ENCODE peak calls at places on chromosomes 6 and 20, in five cellular contexts. J is stomach, X is ovary, N is A549, H is sigmoid colon. C is an unnamed sample. For H3K4me1, the result is how much of the 10 kb centered on the place peaks cover.

GRCh38 chr6:20542927-20543602 is 8.8 kb downstream of the CDKAL1 start:
- DNase-seq in N (no peak), X (no peak), J (no peak), H (no peak), C (no peak)

GRCh38 chr6:36686668-36687513 is 8.4 kb downstream of the CDKN1A start:
- DNase-seq in H (no peak), N (no peak), X (no peak), J (no peak), C (no peak)

GRCh38 chr6:3247255-3248146 is 11.2 kb upstream of the PSMG4 start:
- DNase-seq in H (peak), N (peak), J (peak), X (peak), C (peak)

GRCh38 chr6:26234421-26235239 is 130.4 kb upstream of the BTN3A2 start:
- DNase-seq in X (no peak), J (peak), H (peak), N (peak), C (peak)

GRCh38 chr20:40562031-40562430 is 127.0 kb downstream of the MAFB start:
- DNase-seq in J (no peak), H (no peak), X (no peak), N (no peak), C (peak)

GRCh38 chr6:170360476-170360875 is 53.9 kb downstream of the FAM120B start:
- DNase-seq in J (no peak), N (no peak), H (no peak), X (no peak), C (no peak)

GRCh38 chr6:73566954-73567591 is 46.2 kb upstream of the EEF1A1 start:
- DNase-seq in X (no peak), H (peak), J (peak), N (peak), C (no peak)

GRCh38 chr6:132511159-132511835 is 1.6 kb downstream of the STX7 start:
- DNase-seq in H (no peak), J (no peak), X (no peak), N (no peak), C (no peak)

GRCh38 chr20:35006009-35006408 is 50.3 kb downstream of the MYH7B start:
- DNase-seq in H (peak), X (peak), J (no peak), N (no peak), C (no peak)

GRCh38 chr6:84426002-84426705 is 198.7 kb upstream of the CEP162 start:
- DNase-seq in H (no peak), N (no peak), J (no peak), X (no peak), C (no peak)

GRCh38 chr20:37415118-37416085 is 69.5 kb downstream of the SRC start:
- DNase-seq in H (no peak), X (no peak), J (no peak), N (no peak), C (no peak)

GRCh38 chr6:18022398-18023231 is 35.2 kb upstream of the KIF13A start:
- DNase-seq in N (peak), X (no peak), H (no peak), J (no peak), C (no peak)

GRCh38 chr6:40393641-40394040 is 193.5 kb downstream of the LRFN2 start:
- DNase-seq in N (no peak), J (no peak), H (no peak), X (no peak), C (no peak)

GRCh38 chr20:12531626-12532025 is 477.1 kb upstream of the SPTLC3 start:
- DNase-seq in X (no peak), J (no peak), H (no peak), N (no peak), C (no peak)

GRCh38 chr6:77038801-77039200 is 424.5 kb downstream of the HTR1B start:
- DNase-seq in N (no peak), X (no peak), H (no peak), J (no peak), C (no peak)

GRCh38 chr20:58127731-58128130 is 100.7 kb downstream of the ANKRD60 start:
- DNase-seq in H (no peak), N (no peak), J (no peak), X (no peak), C (no peak)

GRCh38 chr6:7246401-7247178 is 66.4 kb downstream of the SSR1 start:
- DNase-seq in H (no peak), J (no peak), N (no peak), X (peak), C (peak)

GRCh38 chr6:54891536-54891935 is 45.0 kb downstream of the FAM83B start:
- DNase-seq in X (no peak), H (no peak), J (no peak), N (no peak), C (no peak)

GRCh38 chr6:63663882-63664281 is 28.3 kb downstream of the PHF3 start:
- DNase-seq in X (no peak), H (no peak), J (no peak), N (no peak), C (no peak)

GRCh38 chr6:158536891-158537798 is 22.7 kb upstream of the TMEM181 start:
- DNase-seq in X (peak), N (no peak), J (no peak), H (no peak), C (peak)

GRCh38 chr6:65229768-65230167 is 477.3 kb downstream of the EYS start:
- DNase-seq in N (no peak), X (no peak), H (no peak), J (no peak), C (no peak)

GRCh38 chr6:16361121-16361520 is 122.7 kb downstream of the GMPR start:
- DNase-seq in H (no peak), J (no peak), N (no peak), X (no peak), C (no peak)

GRCh38 chr6:113858067-113858604 is 991 bp downstream of the MARCKS start:
- DNase-seq in X (peak), N (peak), J (peak), H (peak), C (peak)

GRCh38 chr20:32581839-32582658 is 3.1 kb downstream of the NOL4L start:
- DNase-seq in N (no peak), H (no peak), X (no peak), J (no peak), C (no peak)

GRCh38 chr20:32580970-32581838 is 3.9 kb downstream of the NOL4L start:
- DNase-seq in H (no peak), X (no peak), N (no peak), J (no peak), C (no peak)

GRCh38 chr20:32580194-32580593 is 4.9 kb downstream of the NOL4L start:
- DNase-seq in J (no peak), N (no peak), H (no peak), X (no peak), C (no peak)

GRCh38 chr20:32578840-32579239 is 6.3 kb downstream of the NOL4L start:
- DNase-seq in H (no peak), J (no peak), X (no peak), N (no peak), C (no peak)

GRCh38 chr20:32580608-32580969 is 4.5 kb downstream of the NOL4L start:
- DNase-seq in N (no peak), X (no peak), H (no peak), J (no peak), C (no peak)
- H3K4me1 ChIP-seq in N (under half), X (under half), H (under half), J (under half), C (under half)

DNA sequence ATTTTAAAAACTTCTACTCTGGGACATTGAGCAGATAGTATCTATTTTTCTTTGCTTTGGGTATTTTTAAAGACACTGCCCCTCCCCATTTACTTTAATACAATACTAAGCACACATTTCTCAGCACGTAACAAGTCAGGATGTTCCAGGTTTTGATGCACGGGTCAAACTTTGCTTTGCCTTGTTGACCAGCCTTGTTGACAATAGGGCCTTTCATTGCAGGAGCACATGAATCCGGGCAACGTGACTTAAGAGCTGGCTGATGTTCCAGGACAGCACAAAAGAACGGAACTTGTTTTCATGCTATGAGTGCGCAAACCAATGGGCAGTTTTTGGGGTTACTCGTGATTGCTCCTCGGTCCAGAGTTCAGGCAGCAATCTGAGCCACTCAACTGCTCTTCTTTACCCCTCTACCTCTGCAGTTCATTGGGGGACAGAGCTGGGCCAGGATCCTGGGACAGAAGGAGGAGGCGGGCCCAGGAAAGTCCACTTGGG is 78.6 kb upstream of the SLC22A16 start:
- DNase-seq in J (no peak), N (no peak), X (no peak), H (no peak), C (no peak)
- TF ChIP-seq EP300 in J (no peak), N (no peak), X (no peak), H (no peak), C (no peak)

GRCh38 chr20:20014659-20015058 is 2.5 kb upstream of the NAA20 start:
- DNase-seq in X (no peak), H (no peak), N (no peak), J (no peak), C (no peak)
- H3K4me1 ChIP-seq in X (under half), H (under half), N (under half), J (half or more), C (half or more)

GRCh38 chr6:34045698-34046097 is 100.2 kb downstream of the GRM4 start:
- DNase-seq in J (no peak), N (no peak), H (no peak), X (no peak), C (no peak)
- TF ChIP-seq EP300 in J (no peak), N (no peak), H (no peak), X (no peak), C (no peak)

DNA sequence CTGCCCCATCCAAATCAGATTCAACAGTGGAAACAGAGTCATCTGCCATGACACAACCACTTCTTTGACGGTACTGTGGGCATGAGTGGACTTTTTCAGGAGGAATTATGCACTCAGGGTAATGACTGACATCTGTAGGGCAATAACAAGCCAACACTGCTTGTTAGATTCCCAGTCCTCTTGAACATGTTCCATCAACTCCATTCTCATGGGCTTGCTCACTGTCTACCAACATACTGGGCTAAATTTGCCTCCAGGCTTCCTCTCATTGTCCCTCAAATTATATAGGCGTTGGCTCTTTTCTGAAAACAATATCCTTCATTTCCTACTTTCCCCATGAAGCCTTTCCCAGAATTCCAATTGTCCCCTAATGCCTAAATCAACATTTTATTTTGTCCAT is 43.1 kb downstream of the ANKEF1 start:
- DNase-seq in H (no peak), J (no peak), N (no peak), X (no peak), C (no peak)
- H3K4me1 ChIP-seq in H (under half), J (half or more), N (half or more), X (under half), C (under half)

DNA sequence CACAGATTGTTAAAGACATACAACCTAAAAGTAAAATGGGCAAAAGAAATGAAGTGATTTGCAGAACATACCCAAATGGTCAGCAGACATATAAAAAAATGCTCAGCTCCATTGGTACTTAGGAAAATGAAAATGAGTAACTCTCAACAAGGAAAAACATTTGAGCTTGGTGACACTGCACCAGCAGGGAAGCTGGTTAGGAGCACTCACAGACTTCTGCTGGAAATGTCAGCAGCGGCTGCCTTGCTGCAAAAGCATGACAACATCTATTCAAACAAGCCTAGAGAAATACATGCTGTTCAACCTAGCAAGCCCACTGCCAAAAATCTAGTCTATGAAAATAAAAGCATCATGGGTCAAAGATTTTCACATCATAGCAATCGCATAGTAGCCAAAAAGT is 99.0 kb upstream of the FOXQ1 start:
- DNase-seq in H (no peak), X (no peak), N (no peak), J (no peak), C (no peak)
- TF ChIP-seq EP300 in H (no peak), X (no peak), N (no peak), J (no peak), C (no peak)

GRCh38 chr6:43772571-43773049 is 2.6 kb downstream of the VEGFA start:
- DNase-seq in H (peak), N (no peak), X (peak), J (peak), C (no peak)
- H3K4me1 ChIP-seq in H (half or more), N (under half), X (under half), J (half or more), C (under half)

DNA sequence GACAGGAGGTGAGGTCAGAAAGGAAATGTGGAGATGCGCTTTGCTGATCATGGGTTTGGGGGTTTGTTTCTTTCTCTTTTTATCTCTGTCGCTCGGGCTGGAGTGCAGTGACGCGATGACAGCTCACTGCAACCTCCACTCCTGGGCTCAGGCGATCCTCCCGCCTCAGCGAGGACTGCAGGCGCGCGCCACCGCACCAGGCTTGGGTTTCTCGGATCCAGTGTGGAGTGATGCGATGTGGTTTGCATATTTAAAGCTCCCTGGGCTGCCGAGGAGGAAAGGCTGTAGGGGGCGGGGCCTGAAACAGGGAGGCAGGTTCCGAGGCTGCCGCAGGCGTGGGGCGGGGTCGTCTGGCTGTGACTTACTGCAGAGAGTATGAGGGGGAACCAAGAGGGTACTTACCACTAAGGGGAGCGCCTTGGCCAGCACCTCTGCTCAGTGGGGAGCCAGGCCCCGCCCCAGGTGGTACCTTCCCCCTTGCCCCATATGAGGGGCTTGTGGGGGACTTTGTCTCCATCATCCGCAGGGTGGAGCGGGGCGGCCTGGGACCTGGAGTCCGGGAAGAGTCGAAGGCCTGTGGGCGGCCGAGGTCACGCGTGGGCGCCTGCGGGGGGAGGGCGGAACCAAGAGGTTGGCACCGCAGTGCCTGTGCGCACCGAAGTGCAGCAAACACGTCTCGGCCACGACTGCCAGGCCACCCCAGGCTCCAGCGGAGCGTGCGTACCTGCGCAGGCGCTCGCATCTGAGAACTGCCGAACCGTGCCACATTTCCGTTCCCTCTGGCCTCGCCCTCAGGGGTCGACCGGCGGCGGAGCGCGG is 12.7 kb upstream of the BAK1 start:
- DNase-seq in H (no peak), N (no peak), J (peak), X (no peak), C (peak)
- TF ChIP-seq EP300 in H (no peak), N (no peak), J (no peak), X (no peak), C (no peak)

GRCh38 chr6:111854683-111855082 is 18.6 kb downstream of the FYN start:
- DNase-seq in J (no peak), X (no peak), H (no peak), N (no peak), C (no peak)
- H3K4me1 ChIP-seq in J (half or more), X (under half), H (under half), N (under half), C (under half)

C was measured in upper lobe of left lung.